ENCODE peak calls at places on chromosomes 13 and 19, in four cellular contexts. B, N, C and R are unnamed samples.

GRCh38 chr19:42313096-42313839 is at the start of gene TMEM145:
- DNase-seq in B (no peak), C (peak), N (peak), R (peak)

GRCh38 chr19:6652214-6653094 is 17.5 kb downstream of the TNFSF14 start:
- DNase-seq in C (no peak), N (no peak), B (no peak), R (no peak)

GRCh38 chr19:42280761-42281174 is 11.7 kb downstream of the CIC start:
- DNase-seq in C (peak), N (no peak), B (no peak), R (no peak)

GRCh38 chr13:79450110-79450509 is 30.8 kb upstream of the NDFIP2 start:
- DNase-seq in B (no peak), N (no peak), C (no peak), R (peak)

GRCh38 chr13:43019811-43020210 is 3.6 kb upstream of the DNAJC15 start:
- DNase-seq in N (no peak), B (no peak), C (no peak), R (no peak)

GRCh38 chr19:29630661-29631060 is 24.6 kb downstream of the POP4 start:
- DNase-seq in C (no peak), B (no peak), N (no peak), R (peak)

GRCh38 chr13:85651440-85651839 is 147.8 kb downstream of the SLITRK6 start:
- DNase-seq in N (no peak), C (no peak), B (no peak), R (no peak)

GRCh38 chr19:17069249-17069648 is 6.0 kb downstream of the HAUS8 start:
- DNase-seq in N (no peak), C (no peak), B (no peak), R (no peak)

GRCh38 chr13:58869566-58869965 is 1238.0 kb downstream of the PCDH17 start:
- DNase-seq in B (no peak), N (no peak), C (no peak), R (no peak)

GRCh38 chr19:18304496-18305312 is 18.2 kb downstream of the LSM4 start:
- DNase-seq in B (peak), N (peak), C (peak), R (peak)

GRCh38 chr13:73782781-73783180 is 351.4 kb downstream of the KLF12 start:
- DNase-seq in N (no peak), C (no peak), B (no peak), R (no peak)

GRCh38 chr19:55256562-55257460 is 2.0 kb downstream of the PPP6R1 start:
- DNase-seq in C (no peak), B (no peak), N (no peak), R (no peak)

GRCh38 chr13:40502236-40502635 is 164.2 kb downstream of the FOXO1 start:
- DNase-seq in N (no peak), C (no peak), B (no peak), R (no peak)

GRCh38 chr13:76725211-76725610 is 161.0 kb downstream of the KCTD12 start:
- DNase-seq in N (no peak), B (no peak), C (no peak), R (no peak)

GRCh38 chr19:30173593-30174356 is 198.4 kb upstream of the ZNF536 start:
- DNase-seq in N (no peak), C (no peak), B (no peak), R (no peak)

GRCh38 chr19:34075661-34076091 is 96.6 kb upstream of the LSM14A start:
- DNase-seq in N (no peak), C (no peak), B (no peak), R (no peak)

GRCh38 chr19:55368701-55369563 is 1.3 kb downstream of the IL11 start:
- DNase-seq in C (no peak), N (peak), B (no peak), R (peak)

GRCh38 chr13:113045214-113046007 is 60.2 kb upstream of the F7 start:
- DNase-seq in N (no peak), B (no peak), C (peak), R (no peak)

GRCh38 chr19:22784051-22784450 is at the start of gene ZNF99:
- DNase-seq in C (peak), N (no peak), B (no peak), R (no peak)

GRCh38 chr19:48489608-48490216 is 20.5 kb downstream of the CYTH2 start:
- DNase-seq in B (no peak), N (peak), C (peak), R (peak)

GRCh38 chr19:33273881-33274662 is 28.3 kb downstream of the CEBPA start:
- DNase-seq in N (no peak), B (peak), C (peak), R (no peak)

GRCh38 chr13:22111152-22111783 is 440.4 kb downstream of the FGF9 start:
- DNase-seq in C (no peak), N (no peak), B (no peak), R (no peak)